ENCODE peak calls at places on chromosomes 7 and 10, in six cellular contexts. R is GM12892, Y is HCT116, G is GM12878, O is GM23338, J is breast epithelium. K is an unnamed sample.

GRCh38 chr7:74059681-74060588 is 23.7 kb upstream of the LIMK1 start:
- DNase-seq in R (no peak), Y (peak; percentile 33), G (no peak), O (no peak), J (peak; percentile 84), K (peak; percentile 89)

GRCh38 chr7:137985897-137986251 is 16.0 kb downstream of the CREB3L2 start:
- DNase-seq in R (no peak), Y (no peak), G (no peak), O (no peak), J (no peak), K (no peak)

GRCh38 chr10:128147064-128147463 is 20.8 kb upstream of the MKI67 start:
- DNase-seq in R (no peak), Y (no peak), G (peak; percentile 45), O (no peak), J (no peak), K (no peak)

GRCh38 chr10:77510294-77510693 is 127.3 kb downstream of the KCNMA1 start:
- DNase-seq in R (no peak), Y (no peak), G (no peak), O (no peak), J (no peak), K (no peak)

GRCh38 chr10:33571616-33572015 is 237.1 kb upstream of the NRP1 start:
- DNase-seq in R (no peak), Y (no peak), G (no peak), O (no peak), J (no peak), K (no peak)

GRCh38 chr7:4069268-4070095 is 612.6 kb upstream of the FOXK1 start:
- DNase-seq in R (no peak), Y (no peak), G (no peak), O (no peak), J (no peak), K (no peak)

GRCh38 chr7:45147858-45148652 is 9.5 kb upstream of the RAMP3 start:
- DNase-seq in R (no peak), Y (no peak), G (no peak), O (peak; percentile 14), J (no peak), K (no peak)

GRCh38 chr7:35993663-35994622 is 159.1 kb upstream of the EEPD1 start:
- DNase-seq in R (no peak), Y (no peak), G (no peak), O (no peak), J (no peak), K (no peak)

GRCh38 chr7:111561909-111562732 is at the start of gene IMMP2L:
- DNase-seq in R (peak; percentile 67), Y (peak; percentile 77), G (peak; percentile 46), O (peak; percentile 91), J (peak; percentile 85), K (peak; percentile 82)

GRCh38 chr7:157046681-157047080 is 36.2 kb upstream of the MNX1 start:
- DNase-seq in R (no peak), Y (no peak), G (no peak), O (no peak), J (no peak), K (no peak)

GRCh38 chr10:98269435-98269912 is 1.5 kb upstream of the LOXL4 start:
- DNase-seq in R (no peak), Y (peak; percentile 79), G (no peak), O (peak; percentile 56), J (peak; percentile 72), K (peak; percentile 48)

GRCh38 chr10:60417024-60417423 is 27.3 kb upstream of the ANK3 start:
- DNase-seq in R (no peak), Y (no peak), G (no peak), O (no peak), J (no peak), K (no peak)

GRCh38 chr7:27117687-27118491 is 12.7 kb downstream of the HOXA4 start:
- DNase-seq in R (no peak), Y (no peak), G (no peak), O (peak; percentile 75), J (no peak), K (no peak)

GRCh38 chr10:43220971-43221418 is 45.9 kb downstream of the RASGEF1A start:
- DNase-seq in R (no peak), Y (no peak), G (peak; percentile 46), O (no peak), J (peak; percentile 33), K (no peak)

GRCh38 chr10:57320416-57320815 is 947.3 kb downstream of the IPMK start:
- DNase-seq in R (no peak), Y (no peak), G (no peak), O (no peak), J (no peak), K (no peak)

GRCh38 chr10:80614576-80615416 is 77.1 kb downstream of the SH2D4B start:
- DNase-seq in R (no peak), Y (no peak), G (no peak), O (no peak), J (no peak), K (no peak)

GRCh38 chr7:91270372-91270771 is 6.1 kb downstream of the FZD1 start:
- DNase-seq in R (no peak), Y (no peak), G (no peak), O (no peak), J (no peak), K (no peak)

GRCh38 chr10:48452879-48453412 is 146.5 kb downstream of the MAPK8 start:
- DNase-seq in R (no peak), Y (no peak), G (no peak), O (no peak), J (peak; percentile 33), K (no peak)

GRCh38 chr7:30984359-30985107 is 20.8 kb downstream of the GHRHR start:
- DNase-seq in R (no peak), Y (peak; percentile 34), G (no peak), O (peak; percentile 80), J (no peak), K (no peak)

GRCh38 chr10:102752266-102752930 is 8.7 kb downstream of the WBP1L start:
- DNase-seq in R (no peak), Y (no peak), G (no peak), O (no peak), J (no peak), K (no peak)

GRCh38 chr10:124006526-124006925 is 86.9 kb downstream of the CHST15 start:
- DNase-seq in R (no peak), Y (no peak), G (no peak), O (no peak), J (peak; percentile 19), K (no peak)

GRCh38 chr7:69702357-69702756 is 104.1 kb downstream of the AUTS2 start:
- DNase-seq in R (no peak), Y (no peak), G (no peak), O (no peak), J (no peak), K (no peak)

GRCh38 chr10:58818889-58819288 is 306.2 kb downstream of the BICC1 start:
- DNase-seq in R (no peak), Y (no peak), G (no peak), O (no peak), J (no peak), K (no peak)

DNA sequence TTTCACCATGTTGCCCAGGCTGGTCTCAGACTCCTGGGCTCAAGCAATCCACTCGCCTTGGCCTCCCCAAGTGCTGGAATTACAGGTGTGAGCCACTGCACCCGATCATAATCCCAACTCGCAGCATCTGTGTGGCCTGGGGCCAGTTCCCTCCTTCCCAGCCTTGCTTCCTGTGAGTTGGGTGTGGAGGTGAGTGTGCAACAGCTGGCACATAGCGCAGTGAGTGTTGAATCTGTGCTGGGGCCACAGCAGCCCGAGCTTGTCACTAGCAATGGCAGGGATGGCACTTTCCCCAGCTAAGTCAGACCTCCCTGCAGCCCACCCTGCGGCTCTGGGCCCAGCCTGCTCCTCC is 12.2 kb downstream of the TMEM184A start:
- DNase-seq in R (no peak), Y (no peak), G (no peak), O (no peak), J (no peak), K (no peak)
- TF ChIP-seq POLR2AphosphoS5 in R (no peak), Y (no peak), G (no peak), O (no peak), J (no peak), K (no peak)

DNA sequence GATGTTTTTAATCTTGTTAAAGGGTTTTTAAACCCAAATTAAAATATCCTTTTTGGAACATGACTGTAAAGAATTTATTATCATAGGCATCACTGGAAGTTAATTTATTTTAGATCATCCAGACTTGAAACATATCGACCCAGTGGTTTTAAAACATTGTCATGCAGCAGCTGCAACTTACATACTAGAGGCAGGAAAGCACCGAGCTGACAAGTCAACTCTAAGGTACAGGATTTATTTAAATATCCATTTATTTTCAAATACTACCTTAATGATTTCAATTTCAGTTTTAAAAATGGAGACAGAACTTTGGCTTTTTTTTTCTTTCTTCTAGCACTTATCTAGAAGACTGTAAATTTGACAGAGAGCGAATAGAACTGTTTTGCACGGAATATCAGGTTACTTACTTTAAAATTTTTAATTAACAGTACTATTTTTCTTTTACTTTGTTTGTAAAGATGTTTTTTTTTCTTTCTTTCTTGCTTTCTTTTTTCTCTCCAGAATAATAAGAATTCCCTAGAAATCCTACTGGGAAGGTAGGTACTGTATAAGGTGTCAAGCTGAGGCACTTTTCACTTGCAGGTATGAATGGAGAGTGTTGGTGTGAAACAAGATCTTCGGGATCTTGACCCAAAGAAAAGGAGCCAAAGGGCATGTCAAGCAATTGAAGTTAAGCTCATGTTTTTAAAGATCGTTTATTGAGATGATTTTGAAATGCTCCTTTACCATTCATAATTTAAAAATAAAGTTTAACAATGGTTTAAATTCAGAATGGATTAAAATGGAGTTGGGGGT is 1.8 kb downstream of the COMMD3 start:
- DNase-seq in R (no peak), Y (no peak), G (no peak), O (peak; percentile 45), J (no peak), K (no peak)
- TF ChIP-seq POLR2AphosphoS5 in R (no peak), Y (no peak), G (no peak), O (no peak), J (no peak), K (no peak)

GRCh38 chr7:32905175-32905662 is 13.7 kb upstream of the KBTBD2 start:
- DNase-seq in R (no peak), Y (peak; percentile 42), G (no peak), O (peak; percentile 98), J (no peak), K (no peak)
- TF ChIP-seq POLR2AphosphoS5 in R (no peak), Y (no peak), G (no peak), O (no peak), J (no peak), K (no peak)

DNA sequence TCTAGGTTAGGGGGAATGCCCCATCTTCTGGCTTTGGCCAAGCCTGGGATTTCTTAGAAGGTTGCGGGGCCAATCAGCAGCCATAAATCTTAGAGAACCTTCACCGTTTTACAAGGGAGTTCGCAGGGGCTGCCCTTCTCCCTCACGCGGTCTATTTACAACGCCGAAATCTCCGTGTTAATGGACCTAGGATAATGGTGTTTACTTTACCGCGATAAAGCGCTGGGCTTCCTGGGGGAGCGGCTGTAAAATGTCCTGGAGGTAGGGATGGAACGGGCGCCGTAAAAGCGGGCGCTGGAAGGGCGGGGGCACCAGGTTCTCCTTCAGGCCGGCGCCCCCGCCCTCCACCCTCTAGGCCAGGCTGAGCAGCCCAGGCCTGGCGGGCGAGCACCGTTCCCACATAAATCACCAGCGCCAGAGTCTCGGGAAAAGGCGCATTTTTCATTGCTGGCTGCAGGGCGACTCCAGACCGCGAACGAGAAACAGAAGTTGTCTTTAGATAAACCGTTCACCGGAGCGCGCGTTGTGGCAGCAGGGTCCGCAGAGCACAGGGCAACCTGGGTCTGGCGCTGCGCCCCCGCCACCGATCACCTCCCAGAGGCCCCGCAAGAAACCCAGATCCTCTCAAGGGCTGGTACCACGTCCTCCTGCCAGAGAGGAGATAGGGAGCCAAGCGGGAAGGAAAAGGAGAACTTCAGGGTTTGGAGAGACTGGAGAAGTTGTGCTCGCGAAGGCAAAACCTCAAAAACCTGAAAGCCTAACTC is 12.5 kb upstream of the NKX2-3 start:
- DNase-seq in R (no peak), Y (no peak), G (no peak), O (peak; percentile 59), J (no peak), K (no peak)
- TF ChIP-seq POLR2AphosphoS5 in R (no peak), Y (no peak), G (no peak), O (no peak), J (no peak), K (no peak)

K was measured in prostate gland.